ENCODE peak calls at places on chromosomes 6 and 20, in seven cellular contexts. P is cardiac fibroblast; E is activated T-helper 9 cell treated with anti-CD3 and anti-CD28 coated beads, Interleukin-2, amount 50 U/mL, for 16 hours; H is ascending aorta; I is activated naive CD4-positive, alpha-beta T cell treated with anti-CD3 and anti-CD28 coated beads, Interleukin-2, amount 50 U/mL, for 16 hours; R is PC-3; Q is kidney epithelial cell. D is an unnamed sample.
A peak's percentile ranks its signal among the peaks of the same experiment; 100 is the strongest.

GRCh38 chr6:143740213-143740612 is 62.4 kb downstream of the PHACTR2 start:
- DNase-seq in P (no peak), E (no peak), H (no peak), I (no peak), R (no peak), Q (no peak), D (no peak)

GRCh38 chr6:108942556-108943492 is 94.6 kb downstream of the ARMC2 start:
- DNase-seq in P (no peak), E (peak; percentile 27), H (no peak), I (peak; percentile 40), R (no peak), Q (no peak), D (no peak)

GRCh38 chr6:131042664-131043063 is 20.4 kb downstream of the EPB41L2 start:
- DNase-seq in P (no peak), E (no peak), H (no peak), I (no peak), R (no peak), Q (no peak), D (no peak)

GRCh38 chr20:5159928-5160327 is 33.1 kb downstream of the CDS2 start:
- DNase-seq in P (no peak), E (no peak), H (no peak), I (no peak), R (no peak), Q (no peak), D (no peak)

GRCh38 chr6:108123946-108124345 is 41.9 kb upstream of the NR2E1 start:
- DNase-seq in P (no peak), E (no peak), H (no peak), I (no peak), R (no peak), Q (no peak), D (no peak)

GRCh38 chr6:111406200-111406711 is 76.8 kb downstream of the REV3L start:
- DNase-seq in P (no peak), E (no peak), H (no peak), I (no peak), R (no peak), Q (no peak), D (no peak)

GRCh38 chr6:142014515-142014914 is 118.2 kb upstream of the GJE1 start:
- DNase-seq in P (peak; percentile 93), E (no peak), H (no peak), I (no peak), R (peak; percentile 93), Q (peak; percentile 78), D (peak; percentile 2)

GRCh38 chr20:54535045-54535444 is 59.7 kb downstream of the DOK5 start:
- DNase-seq in P (no peak), E (no peak), H (no peak), I (no peak), R (no peak), Q (no peak), D (no peak)

GRCh38 chr6:73898599-73898998 is 202.6 kb downstream of the CD109 start:
- DNase-seq in P (peak; percentile 43), E (no peak), H (no peak), I (no peak), R (peak; percentile 43), Q (no peak), D (no peak)

GRCh38 chr6:34414999-34415858 is 10.6 kb downstream of the RPS10 start:
- DNase-seq in P (peak; percentile 84), E (no peak), H (no peak), I (peak; percentile 34), R (peak; percentile 72), Q (no peak), D (no peak)

GRCh38 chr6:42436825-42437224 is 14.9 kb downstream of the TRERF1 start:
- DNase-seq in P (no peak), E (no peak), H (no peak), I (no peak), R (no peak), Q (no peak), D (no peak)

D was measured in GOT3.